ENCODE peak calls at places on chromosomes 11 and 22, in four cellular contexts. K is PC-3; D is CD8-positive, alpha-beta T cell; X is mammary epithelial cell. O is an unnamed sample.

GRCh38 chr22:36873614-36874308 is 13.0 kb downstream of the NCF4 start:
- DNase-seq in K (peak), D (no peak), X (peak), O (no peak)

GRCh38 chr22:30423296-30423958 is 2.1 kb upstream of the MTFP1 start:
- DNase-seq in K (no peak), D (no peak), X (peak), O (no peak)

GRCh38 chr11:8366316-8366715 is 102.6 kb upstream of the LMO1 start:
- DNase-seq in K (no peak), D (no peak), X (no peak), O (no peak)

GRCh38 chr11:113142508-113142907 is 171.9 kb upstream of the TTC12 start:
- DNase-seq in K (no peak), D (no peak), X (no peak), O (no peak)

GRCh38 chr22:46613606-46613997 is 6.6 kb upstream of the GRAMD4 start:
- DNase-seq in K (no peak), D (no peak), X (no peak), O (no peak)

GRCh38 chr22:45970709-45971388 is 6.1 kb downstream of the WNT7B start:
- DNase-seq in K (no peak), D (no peak), X (no peak), O (no peak)

GRCh38 chr11:126430581-126431320 is 75.3 kb downstream of the ST3GAL4 start:
- DNase-seq in K (peak), D (no peak), X (no peak), O (no peak)

GRCh38 chr11:13721760-13722159 is 53.3 kb downstream of the FAR1 start:
- DNase-seq in K (no peak), D (no peak), X (peak), O (no peak)

GRCh38 chr11:48095779-48096470 is 115.6 kb downstream of the PTPRJ start:
- DNase-seq in K (no peak), D (no peak), X (no peak), O (peak)

GRCh38 chr22:39308614-39309363 is 10.6 kb downstream of the RPL3 start:
- DNase-seq in K (peak), D (no peak), X (peak), O (peak)

GRCh38 chr22:41608386-41608785 is 12.5 kb downstream of the DESI1 start:
- DNase-seq in K (no peak), D (no peak), X (no peak), O (no peak)

GRCh38 chr11:9858822-9859221 is 194.9 kb downstream of the SWAP70 start:
- DNase-seq in K (peak), D (no peak), X (no peak), O (no peak)

GRCh38 chr11:21056644-21057043 is 387.3 kb downstream of the NELL1 start:
- DNase-seq in K (no peak), D (no peak), X (no peak), O (no peak)

DNA sequence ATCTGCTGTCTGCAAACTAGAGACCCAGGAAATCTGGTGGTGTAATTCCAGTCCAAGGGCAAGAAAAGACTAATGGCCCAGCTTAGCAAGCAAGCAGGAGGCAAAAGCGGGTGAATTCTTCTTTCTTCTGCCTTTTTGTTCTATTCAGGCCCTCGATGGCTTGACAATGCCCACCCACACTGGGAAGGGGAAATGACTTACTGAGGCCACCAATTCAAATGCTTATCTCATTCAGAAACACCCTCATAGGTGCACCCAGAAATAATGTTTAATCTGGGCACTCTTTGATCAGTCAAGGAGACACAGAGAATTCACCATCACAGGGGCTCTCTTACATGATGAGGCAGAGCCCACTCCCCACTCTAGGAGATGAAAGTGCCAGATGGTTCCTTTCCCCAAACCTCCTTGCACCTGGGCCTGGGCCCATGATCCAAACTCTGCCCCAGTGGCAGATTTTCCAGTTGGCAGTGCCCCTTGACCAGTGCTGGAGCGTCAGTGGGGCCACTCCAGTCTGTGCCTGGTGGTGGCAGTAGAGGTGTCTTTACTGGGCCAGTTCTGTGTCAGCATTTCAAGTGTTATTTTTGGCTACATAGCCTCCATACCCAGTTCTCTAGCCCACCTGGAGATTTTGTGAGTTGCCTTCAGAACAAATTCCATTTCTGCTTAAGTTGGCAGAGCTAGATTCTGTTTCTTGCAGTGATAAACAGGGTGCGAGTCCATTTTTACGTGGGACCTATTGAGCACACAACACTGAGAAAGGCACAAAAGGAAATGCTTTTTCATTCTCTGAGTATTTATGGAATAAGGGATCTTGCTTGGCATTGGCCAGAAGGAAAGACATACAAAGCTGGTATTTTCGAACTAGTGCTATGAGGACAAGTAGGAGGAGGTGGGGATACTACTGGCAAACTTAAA is 7.5 kb downstream of the ELMOD1 start:
- DNase-seq in K (peak), D (no peak), X (no peak), O (peak)
- TF ChIP-seq CTCF in K (peak), D (no peak), X (peak), O (peak)

GRCh38 chr22:20109411-20110358 is 6.2 kb upstream of the RANBP1 start:
- DNase-seq in K (no peak), D (no peak), X (no peak), O (no peak)

GRCh38 chr22:20110359-20110985 is 5.4 kb upstream of the RANBP1 start:
- DNase-seq in K (no peak), D (no peak), X (no peak), O (no peak)

GRCh38 chr22:20111689-20112622 is 3.9 kb upstream of the RANBP1 start:
- DNase-seq in K (no peak), D (no peak), X (no peak), O (no peak)

GRCh38 chr22:20112623-20113511 is 3.0 kb upstream of the RANBP1 start:
- DNase-seq in K (no peak), D (no peak), X (no peak), O (no peak)

GRCh38 chr22:20111045-20111688 is 4.7 kb upstream of the RANBP1 start:
- DNase-seq in K (peak), D (no peak), X (no peak), O (no peak)
- TF ChIP-seq CTCF in K (peak), D (peak), X (peak), O (peak)

GRCh38 chr11:64659417-64660144 is 63.4 kb downstream of the NRXN2 start:
- DNase-seq in K (peak), D (no peak), X (peak), O (no peak)
- TF ChIP-seq CTCF in K (peak), D (no peak), X (peak), O (no peak)

GRCh38 chr11:134150195-134150903 is 73.4 kb downstream of the NCAPD3 start:
- DNase-seq in K (no peak), D (no peak), X (no peak), O (no peak)

GRCh38 chr11:134153147-134153905 is 70.4 kb downstream of the NCAPD3 start:
- DNase-seq in K (no peak), D (no peak), X (no peak), O (no peak)

GRCh38 chr11:134154441-134154840 is 69.3 kb downstream of the NCAPD3 start:
- DNase-seq in K (no peak), D (no peak), X (no peak), O (no peak)

GRCh38 chr11:134151083-134151747 is 72.6 kb downstream of the NCAPD3 start:
- DNase-seq in K (no peak), D (no peak), X (no peak), O (no peak)

GRCh38 chr11:134152692-134153091 is 71.1 kb downstream of the NCAPD3 start:
- DNase-seq in K (no peak), D (no peak), X (no peak), O (no peak)
- TF ChIP-seq CTCF in K (no peak), D (no peak), X (no peak), O (no peak)

DNA sequence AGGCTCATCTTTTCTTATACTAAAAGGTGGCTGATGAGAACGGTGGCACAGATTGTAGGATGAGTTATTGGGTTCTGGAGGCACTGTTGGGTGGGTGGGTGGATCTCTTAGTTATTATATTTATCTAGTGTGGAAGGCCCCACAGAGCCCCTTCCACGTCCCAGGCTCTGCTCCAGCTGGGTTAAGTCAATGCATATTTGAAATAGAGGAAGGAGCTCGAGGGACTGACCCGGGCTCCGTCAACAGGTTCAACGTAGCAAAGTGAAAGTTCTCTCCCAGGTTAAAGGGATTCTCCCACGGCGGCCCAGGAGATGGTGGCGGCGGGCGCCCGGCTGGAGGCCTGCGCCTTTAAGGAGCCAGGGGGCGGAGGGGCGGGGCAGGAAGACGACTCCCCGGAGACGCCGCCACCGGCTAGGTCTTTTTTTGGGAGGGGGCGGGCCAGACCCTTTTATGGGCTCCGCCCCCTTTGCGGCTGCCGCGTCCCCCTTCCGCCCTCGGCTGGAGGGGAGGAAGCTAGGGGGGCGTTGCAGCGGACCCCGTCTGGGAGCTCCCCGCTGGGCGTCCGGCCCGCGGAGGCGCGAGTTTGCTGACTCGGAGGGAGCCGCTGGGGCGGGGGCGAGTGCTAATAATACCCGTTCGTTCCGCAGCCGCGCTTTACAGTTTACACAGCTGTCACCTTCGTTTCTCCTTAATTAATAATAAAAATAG is 1.5 kb upstream of the INPPL1 start:
- DNase-seq in K (peak), D (peak), X (peak), O (peak)
- TF ChIP-seq CTCF in K (no peak), D (no peak), X (peak), O (peak)

DNA sequence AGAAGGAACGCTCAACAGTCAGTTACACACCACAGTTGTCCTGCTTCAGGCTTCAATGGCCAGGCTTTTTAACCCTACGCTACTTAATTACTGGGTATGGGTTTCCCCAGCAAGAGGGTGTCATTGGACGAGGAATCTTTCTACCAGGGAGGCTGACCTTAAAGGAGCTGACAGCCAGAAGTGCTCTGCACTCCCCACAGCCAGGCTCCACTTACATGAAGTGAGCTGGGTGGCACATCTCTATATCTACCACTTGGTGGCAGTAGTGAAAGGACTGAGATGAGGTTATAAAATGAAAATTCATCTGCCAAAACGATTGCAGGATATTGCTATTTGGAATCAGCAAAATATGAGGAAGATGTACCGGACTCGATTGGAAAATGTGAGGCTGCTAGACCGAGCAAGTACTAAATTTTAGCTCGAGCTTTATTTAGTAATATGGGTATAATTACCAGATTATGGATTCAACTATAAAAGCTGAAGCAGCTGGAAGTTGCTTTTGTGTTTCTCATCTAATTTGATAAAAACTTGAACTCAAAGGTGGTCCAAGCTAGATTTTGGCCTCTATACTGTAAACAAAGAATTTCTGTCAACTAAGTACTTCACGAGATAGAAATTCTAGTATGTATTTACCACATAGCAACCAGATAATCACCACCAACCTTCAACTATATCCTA is 54.0 kb upstream of the CEP126 start:
- DNase-seq in K (peak), D (peak), X (peak), O (peak)
- TF ChIP-seq CTCF in K (peak), D (peak), X (peak), O (peak)

O was measured in adrenal gland.